ENCODE peak calls at places on chromosomes 1 and 21, in ten cellular contexts. O is ovary, G is cardiac fibroblast, E is esophagus squamous epithelium, X is heart left ventricle, M is left ventricle myocardium inferior, D is fibroblast of pulmonary artery, K is brain microvascular endothelial cell, I is psoas muscle, V is ascending aorta. Y is an unnamed sample.

GRCh38 chr1:42730002-42730401 is 10.0 kb downstream of the CLDN19 start:
- DNase-seq in D (no peak), G (no peak), O (no peak), K (no peak), X (no peak), E (no peak), I (no peak), V (no peak), M (no peak), Y (no peak)

GRCh38 chr21:29454179-29454578 is 155.5 kb downstream of the BACH1 start:
- DNase-seq in E (no peak), V (no peak), G (no peak), M (no peak), O (no peak), K (no peak), I (no peak), D (no peak), X (no peak), Y (no peak)

GRCh38 chr1:143698016-143698415 is 273.8 kb downstream of the FAM72C start:
- DNase-seq in K (no peak), M (no peak), G (no peak), D (peak; percentile 38), I (no peak), O (no peak), E (no peak), V (no peak), X (no peak), Y (no peak)

GRCh38 chr1:236471653-236472052 is 52.1 kb upstream of the LGALS8 start:
- DNase-seq in G (no peak), V (no peak), E (no peak), K (no peak), D (no peak), I (no peak), X (no peak), O (no peak), M (no peak), Y (no peak)

GRCh38 chr1:37795340-37796110 is 1.9 kb downstream of the MANEAL start:
- DNase-seq in O (peak; percentile 66), D (peak; percentile 58), M (peak; percentile 53), E (no peak), G (peak; percentile 55), V (peak; percentile 69), I (peak; percentile 53), K (peak; percentile 25), X (peak; percentile 45), Y (peak; percentile 41)

GRCh38 chr1:65958561-65959350 is 166.1 kb downstream of the PDE4B start:
- DNase-seq in V (no peak), G (peak; percentile 70), X (no peak), I (peak; percentile 34), D (peak; percentile 78), O (no peak), E (no peak), M (no peak), K (peak; percentile 54), Y (peak; percentile 68)

GRCh38 chr21:28135646-28136045 is 857.0 kb downstream of the LTN1 start:
- DNase-seq in M (no peak), K (no peak), D (no peak), V (no peak), X (no peak), G (no peak), E (no peak), O (no peak), I (no peak), Y (no peak)

GRCh38 chr1:46686255-46686654 is 14.6 kb downstream of the TEX38 start:
- DNase-seq in E (no peak), G (no peak), O (no peak), D (no peak), I (no peak), K (no peak), M (no peak), V (no peak), X (no peak), Y (no peak)

GRCh38 chr1:99674665-99675064 is 28.8 kb downstream of the PALMD start:
- DNase-seq in O (no peak), D (no peak), V (no peak), X (no peak), K (no peak), I (no peak), G (no peak), M (no peak), E (no peak), Y (no peak)

GRCh38 chr1:153441238-153441755 is 19.2 kb downstream of the S100A7 start:
- DNase-seq in M (no peak), V (no peak), O (no peak), G (no peak), I (no peak), X (no peak), E (no peak), K (no peak), D (no peak), Y (no peak)

GRCh38 chr1:93443456-93443855 is 4.5 kb upstream of the FNBP1L start:
- DNase-seq in E (no peak), G (no peak), D (no peak), M (no peak), O (no peak), X (no peak), K (no peak), V (no peak), I (no peak), Y (no peak)

GRCh38 chr1:101025283-101025679 is 303 bp downstream of the DPH5 start:
- DNase-seq in K (no peak), D (peak; percentile 33), O (no peak), I (no peak), G (peak; percentile 29), X (no peak), M (no peak), E (no peak), V (no peak), Y (no peak)

GRCh38 chr21:34679056-34679455 is 10.3 kb downstream of the CLIC6 start:
- DNase-seq in M (no peak), X (no peak), I (no peak), O (no peak), V (no peak), D (no peak), K (no peak), G (no peak), E (no peak), Y (no peak)

GRCh38 chr1:56983484-56983883 is 17.7 kb upstream of the C8B start:
- DNase-seq in E (no peak), X (no peak), O (no peak), G (no peak), M (no peak), V (no peak), D (no peak), I (no peak), K (no peak), Y (no peak)

GRCh38 chr1:175540928-175541645 is 202.3 kb downstream of the TNR start:
- DNase-seq in O (no peak), X (no peak), G (no peak), K (no peak), D (no peak), I (no peak), E (no peak), M (no peak), V (no peak), Y (no peak)

GRCh38 chr1:33147997-33148314 is 33.9 kb downstream of the TRIM62 start:
- DNase-seq in G (peak; percentile 41), O (no peak), M (no peak), I (no peak), X (no peak), D (peak; percentile 49), K (peak; percentile 38), V (no peak), E (no peak), Y (no peak)
- TF ChIP-seq CTCF in G (peak; percentile 37), O (no peak), M (no peak), I (no peak), X (no peak), D (peak; percentile 56), K (peak; percentile 72), V (no peak), E (peak; percentile 27), Y (peak; percentile 53)

GRCh38 chr1:201214461-201214860 is 23.8 kb downstream of the IGFN1 start:
- DNase-seq in D (no peak), E (no peak), I (no peak), O (no peak), K (no peak), G (no peak), M (no peak), X (no peak), V (no peak), Y (no peak)
- TF ChIP-seq CTCF in D (peak; percentile 8), E (peak; percentile 44), I (no peak), O (no peak), K (peak; percentile 44), G (no peak), M (no peak), X (no peak), V (no peak), Y (peak; percentile 28)

GRCh38 chr1:77026126-77026525 is 158.8 kb downstream of the ST6GALNAC5 start:
- DNase-seq in M (no peak), X (no peak), I (no peak), E (no peak), V (no peak), G (no peak), K (no peak), D (no peak), O (no peak), Y (no peak)

GRCh38 chr1:77025599-77025998 is 158.3 kb downstream of the ST6GALNAC5 start:
- DNase-seq in O (no peak), E (no peak), X (no peak), M (no peak), K (no peak), D (no peak), I (no peak), G (no peak), V (no peak), Y (no peak)

GRCh38 chr1:77026640-77027039 is 159.4 kb downstream of the ST6GALNAC5 start:
- DNase-seq in V (no peak), O (no peak), I (no peak), D (no peak), G (no peak), E (no peak), X (no peak), K (no peak), M (no peak), Y (no peak)

GRCh38 chr1:77030401-77031100 is 163.3 kb downstream of the ST6GALNAC5 start:
- DNase-seq in X (no peak), K (no peak), D (no peak), M (no peak), O (no peak), I (no peak), V (no peak), G (no peak), E (no peak), Y (no peak)

DNA sequence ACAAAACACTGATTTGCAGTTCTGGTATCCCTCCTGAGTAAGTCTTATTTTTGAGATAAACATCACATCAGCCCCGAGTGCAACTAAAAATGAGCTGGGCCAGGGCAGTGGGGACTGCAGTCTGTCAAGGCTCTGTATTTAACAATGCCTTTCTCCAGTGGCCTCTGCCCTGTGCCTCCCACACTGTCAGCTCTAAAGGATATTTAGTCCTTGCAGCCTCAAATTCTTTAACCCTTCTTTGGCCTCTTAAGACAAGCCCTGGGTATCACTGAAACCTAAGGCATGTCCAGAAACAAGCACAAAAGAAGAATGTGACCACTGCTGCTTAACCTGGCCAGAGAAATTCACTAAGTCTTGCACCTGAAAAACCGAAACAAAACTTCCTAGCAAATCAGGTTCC is 160.6 kb downstream of the ST6GALNAC5 start:
- DNase-seq in I (no peak), V (no peak), K (no peak), X (no peak), M (no peak), O (no peak), D (no peak), G (no peak), E (no peak), Y (no peak)
- TF ChIP-seq CTCF in I (no peak), V (no peak), K (no peak), X (no peak), M (no peak), O (no peak), D (no peak), G (no peak), E (no peak), Y (no peak)

GRCh38 chr1:155002479-155003226 is at the start of gene ZBTB7B:
- DNase-seq in G (peak; percentile 36), X (no peak), D (no peak), O (peak; percentile 66), E (no peak), K (no peak), I (peak; percentile 60), V (no peak), M (no peak), Y (peak; percentile 47)
- TF ChIP-seq CTCF in G (no peak), X (no peak), D (no peak), O (no peak), E (peak; percentile 5), K (peak; percentile 7), I (no peak), V (no peak), M (no peak), Y (no peak)